ENCODE peak calls at places on chromosomes 5 and 9, in eight cellular contexts. I is NCI-H1092 treated with DMSO at 0.1 percent for 48 hours, D is HCT116, Y is A172, U is left lung, X is SK-N-SH, N is lower lobe of right lung, T is naive B cell. J is an unnamed sample.

GRCh38 chr9:93079371-93079770 is 16.6 kb upstream of the CARD19 start:
- DNase-seq in Y (no peak), D (no peak), N (peak; percentile 34), T (no peak), X (no peak), U (peak; percentile 10), I (no peak), J (peak; percentile 27)

GRCh38 chr5:178377583-178378270 is 145.1 kb upstream of the PHYKPL start:
- DNase-seq in T (no peak), X (no peak), Y (no peak), U (no peak), N (no peak), I (no peak), D (no peak), J (no peak)

GRCh38 chr5:74167206-74167929 is 473.2 kb downstream of the ENC1 start:
- DNase-seq in I (no peak), U (no peak), N (no peak), D (no peak), Y (peak; percentile 90), T (no peak), X (no peak), J (no peak)

GRCh38 chr5:1431021-1431811 is 14.0 kb downstream of the SLC6A3 start:
- DNase-seq in Y (no peak), X (peak; percentile 22), D (no peak), U (peak; percentile 31), I (no peak), T (no peak), N (peak; percentile 40), J (no peak)

GRCh38 chr9:10479172-10479571 is 133.6 kb downstream of the PTPRD start:
- DNase-seq in T (no peak), Y (peak; percentile 13), N (no peak), X (peak; percentile 7), D (no peak), I (no peak), U (no peak), J (no peak)

GRCh38 chr9:132152231-132152630 is 9.6 kb upstream of the NTNG2 start:
- DNase-seq in Y (no peak), X (no peak), U (no peak), I (no peak), D (no peak), T (no peak), N (no peak), J (no peak)

GRCh38 chr9:110152704-110153374 is 55.1 kb downstream of the C9orf152 start:
- DNase-seq in Y (peak; percentile 51), N (no peak), X (peak; percentile 62), U (no peak), T (peak; percentile 52), I (peak; percentile 57), D (peak; percentile 27), J (no peak)

GRCh38 chr5:19853616-19854240 is 134.3 kb downstream of the CDH18 start:
- DNase-seq in T (no peak), N (no peak), D (no peak), Y (peak; percentile 68), I (no peak), U (no peak), X (no peak), J (no peak)

GRCh38 chr5:42547146-42547545 is 123.9 kb downstream of the GHR start:
- DNase-seq in N (no peak), X (no peak), D (no peak), Y (no peak), T (no peak), U (no peak), I (no peak), J (no peak)

GRCh38 chr9:136399176-136400037 is 563 bp downstream of the SNAPC4 start:
- DNase-seq in Y (peak; percentile 31), N (no peak), I (no peak), D (no peak), T (peak; percentile 38), U (peak; percentile 35), X (peak; percentile 61), J (no peak)

GRCh38 chr5:144205141-144205551 is 34.5 kb downstream of the KCTD16 start:
- DNase-seq in T (no peak), I (peak; percentile 50), N (no peak), D (no peak), X (peak; percentile 65), U (no peak), Y (peak; percentile 48), J (no peak)

GRCh38 chr9:20066120-20066519 is 277.3 kb upstream of the SLC24A2 start:
- DNase-seq in U (no peak), T (no peak), N (no peak), Y (no peak), X (no peak), D (no peak), I (peak; percentile 54), J (no peak)

GRCh38 chr5:998975-999501 is 9.6 kb upstream of the NKD2 start:
- DNase-seq in D (no peak), I (no peak), N (peak; percentile 39), Y (no peak), X (no peak), T (no peak), U (peak; percentile 27), J (no peak)

GRCh38 chr5:67799732-67800234 is 415.8 kb upstream of the PIK3R1 start:
- DNase-seq in T (no peak), D (no peak), N (no peak), Y (no peak), I (no peak), U (no peak), X (no peak), J (no peak)

J was measured in right lobe of liver.